ENCODE peak calls at places on chromosomes 16 and 17, in six cellular contexts. Q, V, S, L, D and E are unnamed samples.

GRCh38 chr17:30084773-30085172 is 31.8 kb upstream of the NSRP1 start:
- DNase-seq in Q (no peak), V (no peak), S (no peak), L (no peak), D (no peak), E (no peak)

GRCh38 chr16:29107299-29107698 is 122.4 kb downstream of the LAT start:
- DNase-seq in Q (no peak), V (no peak), S (no peak), L (no peak), D (peak; percentile 75), E (no peak)

GRCh38 chr17:17849863-17850373 is 13.1 kb upstream of the SREBF1 start:
- DNase-seq in Q (no peak), V (peak; percentile 64), S (peak; percentile 61), L (no peak), D (peak; percentile 55), E (no peak)

GRCh38 chr16:55297910-55298175 is 26.2 kb upstream of the IRX6 start:
- DNase-seq in Q (no peak), V (no peak), S (no peak), L (no peak), D (no peak), E (no peak)

GRCh38 chr17:73101031-73101430 is 8.5 kb upstream of the SLC39A11 start:
- DNase-seq in Q (no peak), V (no peak), S (no peak), L (no peak), D (no peak), E (no peak)

GRCh38 chr16:26762596-26762995 is 304.1 kb upstream of the C16orf82 start:
- DNase-seq in Q (no peak), V (no peak), S (no peak), L (no peak), D (no peak), E (no peak)

GRCh38 chr17:44417553-44417952 is 28.1 kb upstream of the ITGA2B start:
- DNase-seq in Q (no peak), V (no peak), S (no peak), L (no peak), D (no peak), E (no peak)

GRCh38 chr17:38464723-38465419 is 36.6 kb downstream of the ARHGAP23 start:
- DNase-seq in Q (peak; percentile 70), V (peak; percentile 91), S (peak; percentile 94), L (peak; percentile 81), D (peak; percentile 73), E (peak; percentile 90)

GRCh38 chr16:88920618-88921602 is 54.5 kb upstream of the PABPN1L start:
- DNase-seq in Q (peak; percentile 65), V (peak; percentile 85), S (peak; percentile 67), L (no peak), D (peak; percentile 70), E (no peak)

GRCh38 chr17:76000016-76000754 is 470 bp upstream of the CDK3 start:
- DNase-seq in Q (peak; percentile 60), V (no peak), S (no peak), L (peak; percentile 96), D (peak; percentile 81), E (no peak)

GRCh38 chr17:3890082-3890892 is 2.6 kb downstream of the CAMKK1 start:
- DNase-seq in Q (peak; percentile 56), V (peak; percentile 72), S (peak; percentile 95), L (peak; percentile 98), D (peak; percentile 69), E (peak; percentile 82)

GRCh38 chr17:71966459-71967313 is 154.1 kb upstream of the SOX9 start:
- DNase-seq in Q (no peak), V (peak; percentile 28), S (no peak), L (no peak), D (no peak), E (peak; percentile 39)

GRCh38 chr17:4362141-4362540 is 4.3 kb downstream of the UBE2G1 start:
- DNase-seq in Q (no peak), V (no peak), S (no peak), L (no peak), D (no peak), E (no peak)

GRCh38 chr17:80208050-80208449 is 12.1 kb downstream of the SGSH start:
- DNase-seq in Q (no peak), V (no peak), S (no peak), L (no peak), D (no peak), E (no peak)

GRCh38 chr17:1933875-1934715 is 91.0 kb downstream of the RTN4RL1 start:
- DNase-seq in Q (no peak), V (no peak), S (no peak), L (no peak), D (no peak), E (no peak)

GRCh38 chr17:82679586-82680465 is 18.7 kb downstream of the RAB40B start:
- DNase-seq in Q (no peak), V (no peak), S (no peak), L (no peak), D (peak; percentile 68), E (no peak)
- TF ChIP-seq CTCF in Q (no peak), V (no peak), S (no peak), L (no peak), D (peak; percentile 22), E (no peak)

GRCh38 chr16:254461-254860 is 19.8 kb downstream of the FAM234A start:
- DNase-seq in Q (no peak), V (no peak), S (no peak), L (no peak), D (no peak), E (no peak)

GRCh38 chr16:255183-255582 is 20.6 kb downstream of the RGS11 start:
- DNase-seq in Q (no peak), V (no peak), S (no peak), L (no peak), D (no peak), E (no peak)

GRCh38 chr16:249431-249830 is 14.8 kb downstream of the FAM234A start:
- DNase-seq in Q (no peak), V (no peak), S (no peak), L (no peak), D (no peak), E (no peak)

GRCh38 chr16:253833-254232 is 19.2 kb downstream of the FAM234A start:
- DNase-seq in Q (no peak), V (no peak), S (no peak), L (no peak), D (peak; percentile 43), E (no peak)

DNA sequence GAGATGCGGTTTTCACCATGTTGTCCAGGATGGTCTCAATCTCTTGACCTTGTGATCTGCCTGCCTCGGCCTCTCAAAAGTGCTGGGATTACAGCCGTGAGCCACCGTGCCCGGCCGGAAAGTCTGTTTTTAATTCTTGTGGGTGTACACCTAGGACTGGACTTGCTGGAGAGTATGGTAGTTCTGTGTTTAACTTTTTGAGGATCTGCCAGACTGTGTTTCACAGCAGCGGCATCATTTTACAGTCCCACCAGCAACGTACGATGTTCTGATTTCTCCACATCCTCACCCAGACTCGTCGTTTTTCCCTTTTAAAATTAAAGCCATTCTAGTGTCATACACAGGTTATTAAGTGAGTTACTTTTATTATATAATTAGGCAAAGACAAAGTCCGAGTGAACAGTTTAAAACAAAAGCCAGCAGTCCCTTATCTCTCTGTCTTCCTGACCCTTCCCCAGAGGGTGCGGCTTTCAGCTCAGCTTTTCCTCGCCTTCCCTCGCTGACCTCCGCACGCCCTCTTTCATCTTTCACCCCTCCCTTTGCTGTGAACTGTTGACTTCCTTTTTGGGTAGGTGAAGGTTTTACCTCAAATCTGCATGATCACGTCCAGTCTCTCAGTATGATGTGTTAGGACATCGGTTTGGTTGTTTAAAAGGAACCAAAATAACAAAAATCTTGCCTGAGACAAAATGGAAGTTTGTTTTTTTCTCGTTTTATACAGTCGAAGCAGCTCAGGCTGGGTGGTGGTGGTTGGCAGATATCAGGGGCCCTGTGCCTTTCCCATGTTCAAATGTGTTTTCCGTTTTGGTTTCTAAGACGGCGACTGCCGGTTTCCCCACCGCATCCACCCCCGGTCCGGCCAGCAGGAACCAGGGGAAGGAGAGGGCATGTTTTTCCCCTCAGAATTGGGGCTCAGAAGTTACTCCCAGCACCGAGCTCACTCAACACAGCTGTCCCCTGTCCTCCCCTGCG is 18.0 kb downstream of the FAM234A start:
- DNase-seq in Q (no peak), V (no peak), S (no peak), L (no peak), D (peak; percentile 72), E (no peak)
- H3K4me3 ChIP-seq in Q (no peak overlapping the region), V (no peak overlapping the region), S (no peak overlapping the region), L (no peak overlapping the region), D (no peak overlapping the region), E (no peak overlapping the region)

GRCh38 chr16:50668368-50669008 is 12.6 kb downstream of the SNX20 start:
- DNase-seq in Q (no peak), V (no peak), S (no peak), L (no peak), D (no peak), E (no peak)

GRCh38 chr16:50666658-50667496 is 14.2 kb downstream of the SNX20 start:
- DNase-seq in Q (no peak), V (no peak), S (no peak), L (no peak), D (no peak), E (no peak)

GRCh38 chr16:50665128-50665878 is 15.8 kb downstream of the SNX20 start:
- DNase-seq in Q (peak; percentile 66), V (peak; percentile 83), S (peak; percentile 75), L (peak; percentile 74), D (peak; percentile 82), E (peak; percentile 66)

GRCh38 chr16:50669741-50670140 is 11.4 kb downstream of the SNX20 start:
- DNase-seq in Q (no peak), V (no peak), S (no peak), L (no peak), D (no peak), E (no peak)

DNA sequence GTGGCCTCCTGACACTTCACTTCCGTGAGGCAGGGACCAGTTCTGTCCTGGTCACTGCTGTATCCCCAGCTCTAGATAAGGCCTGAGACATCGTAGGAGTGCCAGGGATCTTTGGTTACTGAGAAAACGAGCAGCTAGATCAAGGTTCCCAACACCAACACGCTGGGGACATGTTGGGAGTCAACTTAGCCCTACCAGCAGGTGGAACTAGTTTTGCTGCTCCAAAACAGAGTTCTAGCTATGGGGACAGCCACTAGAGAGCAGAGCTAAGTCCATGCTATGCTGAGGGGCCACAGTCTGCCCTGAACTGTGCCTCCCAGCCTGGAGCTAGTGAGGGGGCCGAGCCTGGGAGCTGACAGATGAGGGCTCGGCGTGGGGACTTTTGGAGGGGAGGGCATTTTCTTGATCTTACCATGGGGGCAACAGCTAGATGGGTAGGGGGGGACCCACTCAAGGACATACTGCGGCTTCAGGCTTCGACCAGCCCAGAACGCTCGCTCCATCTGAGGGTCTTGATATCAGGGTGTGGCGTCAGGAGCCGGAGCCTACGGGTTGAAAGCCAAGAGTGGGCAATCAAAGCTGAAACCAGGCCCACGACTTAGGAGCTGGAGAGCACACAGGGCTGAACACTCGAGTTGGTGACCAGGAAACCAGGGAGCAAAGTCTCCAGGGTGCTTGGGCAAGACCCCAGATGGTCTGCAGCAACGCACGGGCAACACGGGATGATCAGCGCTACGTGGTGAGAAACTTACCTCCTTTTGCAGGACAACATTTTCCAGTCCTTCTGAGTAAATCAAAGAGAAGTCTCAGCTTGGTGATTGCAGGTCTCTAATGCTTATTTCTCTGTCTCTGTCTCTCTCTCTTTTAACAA is 13.4 kb downstream of the SNX20 start:
- DNase-seq in Q (no peak), V (no peak), S (no peak), L (no peak), D (no peak), E (no peak)
- TF ChIP-seq CTCF in Q (no peak), V (no peak), S (no peak), L (no peak), D (no peak), E (no peak)

DNA sequence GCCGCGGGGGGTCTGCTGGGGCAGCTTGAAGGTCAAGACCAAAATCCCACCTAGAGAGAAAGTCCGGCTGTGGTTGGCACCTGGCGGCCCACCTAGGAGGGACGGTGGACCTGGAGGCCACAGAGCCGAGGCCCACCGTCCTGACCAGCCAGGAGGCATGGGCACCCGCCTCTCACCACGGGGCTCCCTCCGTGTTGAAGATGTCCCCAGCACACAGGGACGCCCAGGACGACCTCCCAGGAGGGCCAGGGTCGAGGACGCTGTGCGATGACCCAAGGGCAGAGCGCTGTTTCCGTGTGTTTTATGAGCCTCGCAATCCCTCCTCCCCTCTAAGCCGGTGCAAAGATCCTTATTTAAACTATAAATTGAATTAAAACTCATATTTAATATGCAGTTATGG is 131.2 kb downstream of the C16orf95 start:
- DNase-seq in Q (no peak), V (no peak), S (no peak), L (no peak), D (no peak), E (no peak)
- H3K4me3 ChIP-seq in Q (no peak overlapping the region), V (no peak overlapping the region), S (no peak overlapping the region), L (no peak overlapping the region), D (no peak overlapping the region), E (no peak overlapping the region)